ENCODE peak calls at places on chromosomes 6 and 20, in six cellular contexts. M, L, K, X, W and N are unnamed samples.

GRCh38 chr6:34148864-34149810 is 3.2 kb upstream of the GRM4 start:
- DNase-seq in M (no peak), L (no peak), K (no peak), X (no peak), W (no peak), N (no peak)

GRCh38 chr6:44039839-44040350 is 87.4 kb downstream of the MRPL14 start:
- DNase-seq in M (no peak), L (no peak), K (no peak), X (no peak), W (no peak), N (no peak)

GRCh38 chr6:124747336-124747735 is 214.9 kb upstream of the RNF217 start:
- DNase-seq in M (peak), L (no peak), K (no peak), X (no peak), W (no peak), N (no peak)

GRCh38 chr6:15577106-15577505 is 85.7 kb downstream of the DTNBP1 start:
- DNase-seq in M (no peak), L (no peak), K (no peak), X (no peak), W (no peak), N (no peak)

GRCh38 chr6:106037060-106037459 is 49.1 kb upstream of the PRDM1 start:
- DNase-seq in M (peak), L (peak), K (no peak), X (no peak), W (no peak), N (peak)

GRCh38 chr6:88517737-88518136 is 351.6 kb upstream of the CNR1 start:
- DNase-seq in M (no peak), L (no peak), K (no peak), X (no peak), W (no peak), N (peak)

GRCh38 chr6:157981395-157982296 is at the start of gene SYNJ2:
- DNase-seq in M (peak), L (peak), K (peak), X (peak), W (no peak), N (peak)

GRCh38 chr6:36745836-36746235 is 48.2 kb downstream of the RAB44 start:
- DNase-seq in M (no peak), L (no peak), K (no peak), X (no peak), W (no peak), N (no peak)

GRCh38 chr6:32700391-32701040 is 34.1 kb upstream of the HLA-DQB1 start:
- DNase-seq in M (peak), L (peak), K (peak), X (peak), W (peak), N (peak)

GRCh38 chr20:36644713-36645109 is 1.3 kb downstream of the SLA2 start:
- DNase-seq in M (no peak), L (no peak), K (no peak), X (no peak), W (no peak), N (no peak)

GRCh38 chr20:56630086-56630493 is 984 bp downstream of the TFAP2C start:
- DNase-seq in M (no peak), L (peak), K (peak), X (peak), W (peak), N (peak)

GRCh38 chr6:84568971-84569370 is 195.4 kb downstream of the TBX18 start:
- DNase-seq in M (peak), L (peak), K (no peak), X (peak), W (peak), N (peak)

GRCh38 chr6:121522265-121522664 is 86.8 kb downstream of the GJA1 start:
- DNase-seq in M (peak), L (peak), K (peak), X (no peak), W (no peak), N (peak)

GRCh38 chr20:3760980-3761379 is 6.6 kb downstream of the ADISSP start:
- DNase-seq in M (no peak), L (no peak), K (no peak), X (no peak), W (no peak), N (no peak)

GRCh38 chr6:42239333-42239732 is 21.7 kb upstream of the MRPS10 start:
- DNase-seq in M (no peak), L (no peak), K (no peak), X (no peak), W (no peak), N (no peak)

GRCh38 chr6:3296113-3296512 is 37.4 kb downstream of the PSMG4 start:
- DNase-seq in M (no peak), L (no peak), K (no peak), X (no peak), W (no peak), N (no peak)

GRCh38 chr6:51856508-51856907 is 230.9 kb downstream of the PKHD1 start:
- DNase-seq in M (no peak), L (no peak), K (no peak), X (no peak), W (no peak), N (no peak)

GRCh38 chr6:51855310-51856082 is 231.9 kb downstream of the PKHD1 start:
- DNase-seq in M (peak), L (peak), K (peak), X (peak), W (peak), N (peak)

GRCh38 chr6:51854876-51855275 is 232.5 kb downstream of the PKHD1 start:
- DNase-seq in M (no peak), L (no peak), K (no peak), X (no peak), W (no peak), N (no peak)

GRCh38 chr6:51857134-51857533 is 230.3 kb downstream of the PKHD1 start:
- DNase-seq in M (no peak), L (no peak), K (no peak), X (no peak), W (no peak), N (no peak)

DNA sequence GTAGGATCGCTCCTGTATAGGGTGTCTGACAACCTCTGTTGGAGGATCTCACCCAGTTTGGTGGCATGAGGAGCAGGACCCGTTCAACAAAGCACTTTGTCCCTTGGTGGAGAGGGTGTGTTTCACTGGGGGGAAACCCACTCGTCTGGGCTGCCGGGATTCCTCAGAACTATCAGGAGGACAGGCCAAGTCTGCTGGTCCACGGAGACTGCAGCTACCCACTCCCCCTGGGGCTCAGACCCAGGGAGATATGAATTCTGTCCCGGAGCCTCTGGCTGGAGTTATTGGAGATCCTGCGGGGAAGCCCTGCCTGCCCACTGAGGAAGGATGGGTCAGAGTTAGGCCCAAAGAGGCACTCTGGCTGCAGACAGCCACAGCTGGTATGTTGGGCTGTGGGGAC is 233.1 kb downstream of the PKHD1 start:
- DNase-seq in M (no peak), L (no peak), K (no peak), X (no peak), W (no peak), N (no peak)
- TF ChIP-seq CTCF in M (no peak), L (no peak), K (no peak), X (no peak), W (no peak), N (no peak)

DNA sequence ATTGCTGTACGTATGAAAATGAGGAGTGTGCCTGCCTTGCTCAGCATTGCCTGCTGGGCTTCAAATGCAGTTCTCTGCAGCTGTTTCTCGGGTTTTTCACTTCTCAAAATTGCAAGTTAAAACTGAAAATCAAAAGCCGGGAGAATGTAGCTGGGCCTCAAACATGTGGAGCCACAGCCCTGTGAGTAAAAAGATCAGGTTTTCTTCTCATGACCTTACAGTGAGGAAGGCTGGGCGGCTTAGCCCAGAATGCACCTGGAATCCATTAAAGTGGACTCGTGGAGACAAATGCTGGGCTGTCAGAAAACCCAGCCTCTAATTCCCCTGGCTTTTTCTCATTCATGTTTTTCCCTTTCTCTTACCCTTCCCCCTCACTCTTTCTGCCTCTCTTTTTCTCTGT is 34.4 kb downstream of the DSE start:
- DNase-seq in M (peak), L (peak), K (no peak), X (peak), W (no peak), N (peak)
- H3K4me3 ChIP-seq in M (peak), L (no peak), K (no peak), X (no peak), W (no peak), N (no peak)

GRCh38 chr20:32036716-32037355 is 15.2 kb upstream of the HCK start:
- DNase-seq in M (peak), L (no peak), K (no peak), X (no peak), W (no peak), N (no peak)

GRCh38 chr20:32037929-32038328 is 14.1 kb upstream of the HCK start:
- DNase-seq in M (peak), L (peak), K (no peak), X (no peak), W (no peak), N (peak)

GRCh38 chr20:32035398-32035852 is 16.6 kb upstream of the HCK start:
- DNase-seq in M (no peak), L (no peak), K (no peak), X (no peak), W (no peak), N (no peak)

GRCh38 chr20:32034581-32035397 is 17.3 kb upstream of the HCK start:
- DNase-seq in M (no peak), L (no peak), K (no peak), X (peak), W (no peak), N (no peak)

DNA sequence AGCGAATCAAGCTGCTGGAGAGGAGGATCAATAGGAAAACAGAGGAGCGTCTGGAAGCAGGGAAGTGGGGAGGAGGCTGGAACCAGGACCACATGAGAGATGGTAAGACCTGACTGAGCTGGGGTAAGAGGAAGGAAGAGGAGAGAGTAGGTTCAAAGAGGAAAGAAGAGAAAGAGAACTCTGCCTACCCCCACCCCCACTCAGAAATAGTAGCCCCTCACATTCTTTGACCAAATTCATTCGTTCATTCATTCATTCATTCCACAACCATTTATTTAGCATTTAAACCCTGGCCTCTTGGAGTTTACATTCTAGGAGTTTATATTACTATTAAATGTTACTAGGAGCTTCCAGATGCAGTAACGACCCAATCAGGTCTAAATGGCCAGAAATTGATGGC is 15.8 kb upstream of the HCK start:
- DNase-seq in M (no peak), L (no peak), K (no peak), X (no peak), W (no peak), N (no peak)
- TF ChIP-seq CTCF in M (no peak), L (no peak), K (no peak), X (no peak), W (no peak), N (no peak)

GRCh38 chr20:33680681-33681080 is 5.5 kb downstream of the E2F1 start:
- DNase-seq in M (peak), L (peak), K (no peak), X (no peak), W (no peak), N (peak)
- H3K4me3 ChIP-seq in M (no peak), L (no peak), K (no peak), X (no peak), W (no peak), N (no peak)

GRCh38 chr6:167452338-167453081 is 127.6 kb downstream of the TTLL2 start:
- DNase-seq in M (no peak), L (no peak), K (no peak), X (no peak), W (no peak), N (no peak)

GRCh38 chr6:167448378-167448777 is 123.5 kb downstream of the TTLL2 start:
- DNase-seq in M (no peak), L (no peak), K (no peak), X (no peak), W (no peak), N (no peak)

GRCh38 chr6:167450631-167451030 is 125.7 kb downstream of the TTLL2 start:
- DNase-seq in M (no peak), L (no peak), K (no peak), X (no peak), W (no peak), N (no peak)

GRCh38 chr6:167445568-167445967 is 120.7 kb downstream of the TTLL2 start:
- DNase-seq in M (no peak), L (no peak), K (no peak), X (no peak), W (no peak), N (no peak)

GRCh38 chr6:167449099-167449861 is 124.4 kb downstream of the TTLL2 start:
- DNase-seq in M (no peak), L (no peak), K (no peak), X (no peak), W (no peak), N (no peak)
- TF ChIP-seq CTCF in M (no peak), L (no peak), K (no peak), X (no peak), W (no peak), N (no peak)